ENCODE peak calls at places on chromosomes 2 and 18, in four cellular contexts. X is heart left ventricle, P is pancreas, O is left ventricle myocardium inferior. J is an unnamed sample. For H3K4me1, the result is how much of the 10 kb centered on the place peaks cover.

GRCh38 chr18:22346968-22347611 is 70.6 kb downstream of the CTAGE1 start:
- DNase-seq in P (peak), O (peak), X (peak), J (peak)

GRCh38 chr2:50952596-50952995 is 79.3 kb downstream of the NRXN1 start:
- DNase-seq in P (no peak), O (no peak), X (no peak), J (no peak)

GRCh38 chr2:33978471-33978870 is 379.4 kb upstream of the FAM98A start:
- DNase-seq in O (no peak), X (no peak), P (no peak), J (no peak)

GRCh38 chr18:77111449-77112160 is 21.0 kb downstream of the MBP start:
- DNase-seq in P (no peak), O (no peak), X (no peak), J (no peak)

GRCh38 chr2:216535454-216535995 is 36.9 kb downstream of the RPL37A start:
- DNase-seq in O (peak), P (peak), X (peak), J (no peak)

GRCh38 chr18:74806700-74807416 is 209.2 kb downstream of the ZNF407 start:
- DNase-seq in P (no peak), O (no peak), X (no peak), J (no peak)

GRCh38 chr2:9191044-9191481 is 15.5 kb upstream of the ASAP2 start:
- DNase-seq in O (peak), X (peak), P (peak), J (no peak)

GRCh38 chr2:229169751-229170150 is 101.3 kb downstream of the PID1 start:
- DNase-seq in O (no peak), P (no peak), X (no peak), J (no peak)

GRCh38 chr2:10278029-10278762 is 24.5 kb upstream of the HPCAL1 start:
- DNase-seq in X (peak), P (peak), O (peak), J (no peak)

GRCh38 chr2:6341730-6342129 is 524.0 kb downstream of the CMPK2 start:
- DNase-seq in O (no peak), X (no peak), P (no peak), J (no peak)

GRCh38 chr2:38794235-38794946 is 16.4 kb downstream of the GEMIN6 start:
- DNase-seq in X (no peak), P (no peak), O (no peak), J (no peak)

GRCh38 chr2:184685999-184686841 is 87.9 kb downstream of the ZNF804A start:
- DNase-seq in P (no peak), X (no peak), O (no peak), J (peak)

GRCh38 chr18:79644666-79645057 is 34.9 kb upstream of the CTDP1 start:
- DNase-seq in P (no peak), O (no peak), X (no peak), J (no peak)

GRCh38 chr18:34871435-34871834 is 161.3 kb downstream of the DTNA start:
- DNase-seq in X (no peak), P (no peak), O (no peak), J (no peak)

GRCh38 chr18:8299054-8299708 is 310.1 kb upstream of the RAB12 start:
- DNase-seq in X (no peak), P (no peak), O (no peak), J (no peak)

GRCh38 chr2:110854355-110855081 is 122.1 kb downstream of the ACOXL start:
- DNase-seq in P (no peak), X (no peak), O (no peak), J (no peak)

GRCh38 chr2:119377266-119377972 is 10.6 kb downstream of the DBI start:
- DNase-seq in O (no peak), P (no peak), X (no peak), J (no peak)

GRCh38 chr2:144686518-144687215 is 166.7 kb upstream of the ZEB2 start:
- DNase-seq in O (no peak), X (no peak), P (no peak), J (no peak)

GRCh38 chr2:12649602-12650400 is 66.9 kb upstream of the TRIB2 start:
- DNase-seq in X (no peak), O (peak), P (peak), J (no peak)

GRCh38 chr2:241540766-241541561 is 17.6 kb upstream of the BOK start:
- DNase-seq in P (peak), X (peak), O (peak), J (no peak)

GRCh38 chr2:79139423-79139822 is 19.1 kb downstream of the REG1A start:
- DNase-seq in O (no peak), P (no peak), X (no peak), J (no peak)

GRCh38 chr18:39200153-39200552 is 1634.6 kb upstream of the CELF4 start:
- DNase-seq in P (no peak), O (no peak), X (no peak), J (no peak)

GRCh38 chr2:121698318-121698930 is 38.3 kb downstream of the NIFK start:
- DNase-seq in P (no peak), O (no peak), X (no peak), J (no peak)

GRCh38 chr2:107591541-107591940 is 235.2 kb upstream of the RGPD4 start:
- DNase-seq in O (no peak), X (no peak), P (no peak), J (no peak)

GRCh38 chr2:23497063-23497462 is 112.1 kb downstream of the KLHL29 start:
- DNase-seq in X (no peak), P (no peak), O (no peak), J (no peak)

GRCh38 chr2:4763009-4763408 is 929.2 kb upstream of the SOX11 start:
- DNase-seq in O (no peak), X (no peak), P (peak), J (no peak)

GRCh38 chr2:215793747-215794595 is 219.4 kb downstream of the MREG start:
- DNase-seq in P (no peak), O (no peak), X (no peak), J (no peak)

GRCh38 chr2:15275341-15275740 is 285.8 kb downstream of the NBAS start:
- DNase-seq in O (no peak), X (no peak), P (no peak), J (no peak)

GRCh38 chr18:13420969-13421686 is 202.6 kb downstream of the LDLRAD4 start:
- DNase-seq in X (peak), O (no peak), P (no peak), J (no peak)
- H3K4me1 ChIP-seq in X (under half), O (half or more), P (under half), J (under half)

GRCh38 chr2:27152102-27152795 is 3.4 kb downstream of the TCF23 start:
- DNase-seq in O (no peak), P (no peak), X (no peak), J (peak)
- H3K4me3 ChIP-seq in O (no peak), P (no peak), X (no peak), J (no peak)

DNA sequence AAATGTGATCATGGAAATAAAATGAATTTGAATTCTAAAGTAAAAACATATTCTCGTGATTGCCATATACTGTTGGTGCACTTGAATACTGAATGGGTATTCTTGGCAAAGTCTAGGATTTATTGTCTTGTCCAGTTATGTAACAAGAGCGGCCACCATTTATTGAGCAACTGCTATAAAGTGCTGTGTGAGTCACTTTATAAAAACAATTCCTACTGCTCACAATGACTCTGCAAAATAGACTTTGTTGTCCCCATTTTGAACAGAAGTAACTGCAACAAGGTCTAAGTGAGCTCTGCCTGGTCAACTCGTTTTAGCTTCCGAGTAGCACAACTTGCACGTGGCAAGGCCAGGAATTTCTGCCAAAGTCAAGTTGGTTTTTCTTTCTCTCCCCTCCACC is 995.6 kb upstream of the FANCL start:
- DNase-seq in P (no peak), X (no peak), O (no peak), J (no peak)
- TF ChIP-seq CTCF in P (no peak), X (no peak), O (no peak), J (no peak)

DNA sequence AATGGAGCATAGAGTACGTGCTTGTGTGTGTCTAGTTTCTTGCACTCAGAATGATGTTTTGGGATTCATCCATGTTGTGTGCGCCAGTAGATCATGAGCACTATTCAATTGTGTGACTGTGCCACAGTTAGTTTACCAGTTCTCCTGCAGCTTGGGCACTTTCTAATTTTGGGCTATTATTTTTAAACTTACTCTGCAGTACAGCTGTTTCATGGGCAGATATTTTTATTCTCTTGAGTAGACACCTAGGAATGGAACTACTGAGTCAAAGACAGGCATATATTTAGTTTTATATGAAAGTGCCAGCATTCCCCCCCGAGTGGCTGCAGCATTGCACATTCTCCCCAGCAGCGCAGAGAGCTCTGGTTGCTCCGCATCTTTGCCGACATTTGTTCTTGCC is 74.8 kb downstream of the IL1R2 start:
- DNase-seq in P (no peak), X (no peak), O (no peak), J (no peak)
- H3K4me1 ChIP-seq in P (under half), X (half or more), O (half or more), J (under half)

GRCh38 chr2:102141011-102141914 is 1.3 kb upstream of the IL1R1 start:
- DNase-seq in P (no peak), O (no peak), X (peak), J (no peak)
- H3K4me3 ChIP-seq in P (peak), O (peak), X (no peak), J (no peak)

GRCh38 chr18:48962857-48963554 is 12.2 kb upstream of the SMAD7 start:
- DNase-seq in O (no peak), P (no peak), X (no peak), J (no peak)
- TF ChIP-seq CTCF in O (no peak), P (no peak), X (no peak), J (no peak)

J was measured in Caco-2.